ENCODE peak calls at places on chromosomes 1 and 21, in nine cellular contexts. One of them, this sample, is unnamed.

GRCh38 chr1:9749361-9749760 is 74.4 kb downstream of the CLSTN1 start:
- DNase-seq in CD8-positive, alpha-beta T cell: no peak
- DNase-seq in left ventricle myocardium inferior: no peak
- DNase-seq in Panc1: no peak
- DNase-seq in A549: no peak
- DNase-seq in lung: no peak
- DNase-seq in kidney: no peak
- DNase-seq in naive thymus-derived CD4-positive, alpha-beta T cell: no peak
- DNase-seq in fibroblast of lung: no peak
- DNase-seq in this sample: no peak

GRCh38 chr21:41977034-41977950 is 23.5 kb upstream of the C2CD2 start:
- DNase-seq in CD8-positive, alpha-beta T cell: no peak
- DNase-seq in A549: no peak
- DNase-seq in Panc1: no peak
- DNase-seq in naive thymus-derived CD4-positive, alpha-beta T cell: no peak
- DNase-seq in lung: no peak
- DNase-seq in left ventricle myocardium inferior: no peak
- DNase-seq in fibroblast of lung: no peak
- DNase-seq in kidney: peak; percentile 41
- DNase-seq in this sample: no peak

GRCh38 chr1:214640431-214641213 is 37.6 kb downstream of the CENPF start:
- DNase-seq in A549: no peak
- DNase-seq in lung: no peak
- DNase-seq in left ventricle myocardium inferior: no peak
- DNase-seq in fibroblast of lung: no peak
- DNase-seq in Panc1: no peak
- DNase-seq in kidney: no peak
- DNase-seq in naive thymus-derived CD4-positive, alpha-beta T cell: no peak
- DNase-seq in CD8-positive, alpha-beta T cell: no peak
- DNase-seq in this sample: no peak

GRCh38 chr21:35850542-35851103 is 209.7 kb downstream of the SETD4 start:
- DNase-seq in A549: no peak
- DNase-seq in Panc1: no peak
- DNase-seq in CD8-positive, alpha-beta T cell: no peak
- DNase-seq in naive thymus-derived CD4-positive, alpha-beta T cell: no peak
- DNase-seq in kidney: no peak
- DNase-seq in lung: no peak
- DNase-seq in left ventricle myocardium inferior: no peak
- DNase-seq in fibroblast of lung: no peak
- DNase-seq in this sample: no peak

GRCh38 chr1:221718391-221719277 is 23.3 kb downstream of the DUSP10 start:
- DNase-seq in naive thymus-derived CD4-positive, alpha-beta T cell: no peak
- DNase-seq in left ventricle myocardium inferior: no peak
- DNase-seq in A549: peak; percentile 23
- DNase-seq in kidney: no peak
- DNase-seq in Panc1: no peak
- DNase-seq in fibroblast of lung: peak; percentile 95
- DNase-seq in CD8-positive, alpha-beta T cell: no peak
- DNase-seq in lung: no peak
- DNase-seq in this sample: no peak

GRCh38 chr1:84620720-84621313 is 46.6 kb upstream of the CTBS start:
- DNase-seq in lung: peak; percentile 70
- DNase-seq in Panc1: no peak
- DNase-seq in naive thymus-derived CD4-positive, alpha-beta T cell: peak; percentile 93
- DNase-seq in fibroblast of lung: peak; percentile 72
- DNase-seq in kidney: peak; percentile 92
- DNase-seq in A549: peak; percentile 44
- DNase-seq in left ventricle myocardium inferior: peak; percentile 76
- DNase-seq in CD8-positive, alpha-beta T cell: peak; percentile 91
- DNase-seq in this sample: peak; percentile 63

GRCh38 chr1:152328801-152329391 is 3.9 kb upstream of the FLG start:
- DNase-seq in A549: no peak
- DNase-seq in left ventricle myocardium inferior: no peak
- DNase-seq in lung: no peak
- DNase-seq in kidney: no peak
- DNase-seq in CD8-positive, alpha-beta T cell: no peak
- DNase-seq in fibroblast of lung: no peak
- DNase-seq in Panc1: no peak
- DNase-seq in naive thymus-derived CD4-positive, alpha-beta T cell: no peak
- DNase-seq in this sample: no peak

GRCh38 chr21:44006017-44006624 is 6.0 kb upstream of the TRAPPC10 start:
- DNase-seq in naive thymus-derived CD4-positive, alpha-beta T cell: no peak
- DNase-seq in kidney: no peak
- DNase-seq in A549: peak; percentile 58
- DNase-seq in left ventricle myocardium inferior: no peak
- DNase-seq in CD8-positive, alpha-beta T cell: no peak
- DNase-seq in fibroblast of lung: peak; percentile 77
- DNase-seq in Panc1: peak; percentile 10
- DNase-seq in lung: no peak
- DNase-seq in this sample: no peak

GRCh38 chr1:54331091-54331772 is 75.0 kb downstream of the SSBP3 start:
- DNase-seq in CD8-positive, alpha-beta T cell: no peak
- DNase-seq in kidney: no peak
- DNase-seq in A549: no peak
- DNase-seq in lung: no peak
- DNase-seq in naive thymus-derived CD4-positive, alpha-beta T cell: no peak
- DNase-seq in Panc1: no peak
- DNase-seq in left ventricle myocardium inferior: no peak
- DNase-seq in fibroblast of lung: peak; percentile 44
- DNase-seq in this sample: no peak

GRCh38 chr21:45630066-45630694 is 13.3 kb upstream of the PCBP3 start:
- DNase-seq in naive thymus-derived CD4-positive, alpha-beta T cell: no peak
- DNase-seq in left ventricle myocardium inferior: no peak
- DNase-seq in A549: no peak
- DNase-seq in Panc1: no peak
- DNase-seq in kidney: no peak
- DNase-seq in lung: no peak
- DNase-seq in CD8-positive, alpha-beta T cell: no peak
- DNase-seq in fibroblast of lung: no peak
- DNase-seq in this sample: no peak

GRCh38 chr1:236354330-236355147 is 39.5 kb upstream of the EDARADD start:
- DNase-seq in lung: no peak
- DNase-seq in fibroblast of lung: peak; percentile 9
- DNase-seq in Panc1: no peak
- DNase-seq in naive thymus-derived CD4-positive, alpha-beta T cell: no peak
- DNase-seq in left ventricle myocardium inferior: no peak
- DNase-seq in CD8-positive, alpha-beta T cell: no peak
- DNase-seq in A549: no peak
- DNase-seq in kidney: no peak
- DNase-seq in this sample: no peak

GRCh38 chr1:70205437-70206118 is at the start of gene LRRC40:
- DNase-seq in fibroblast of lung: peak; percentile 96
- DNase-seq in kidney: peak; percentile 98
- DNase-seq in Panc1: peak; percentile 74
- DNase-seq in left ventricle myocardium inferior: peak; percentile 97
- DNase-seq in A549: peak; percentile 72
- DNase-seq in lung: peak; percentile 96
- DNase-seq in naive thymus-derived CD4-positive, alpha-beta T cell: peak; percentile 96
- DNase-seq in CD8-positive, alpha-beta T cell: peak; percentile 98
- DNase-seq in this sample: peak; percentile 92

GRCh38 chr1:70205076-70205436 is 323 bp downstream of the LRRC40 start:
- DNase-seq in Panc1: no peak
- DNase-seq in A549: no peak
- DNase-seq in kidney: no peak
- DNase-seq in left ventricle myocardium inferior: no peak
- DNase-seq in naive thymus-derived CD4-positive, alpha-beta T cell: no peak
- DNase-seq in CD8-positive, alpha-beta T cell: no peak
- DNase-seq in lung: no peak
- DNase-seq in fibroblast of lung: no peak
- DNase-seq in this sample: no peak

GRCh38 chr1:70210820-70211219 is 5.4 kb upstream of the LRRC40 start:
- DNase-seq in CD8-positive, alpha-beta T cell: no peak
- DNase-seq in lung: no peak
- DNase-seq in naive thymus-derived CD4-positive, alpha-beta T cell: no peak
- DNase-seq in A549: no peak
- DNase-seq in fibroblast of lung: no peak
- DNase-seq in kidney: no peak
- DNase-seq in Panc1: no peak
- DNase-seq in left ventricle myocardium inferior: no peak
- DNase-seq in this sample: no peak

GRCh38 chr1:70207492-70207891 is 2.1 kb upstream of the LRRC40 start:
- DNase-seq in A549: no peak
- DNase-seq in kidney: no peak
- DNase-seq in left ventricle myocardium inferior: no peak
- DNase-seq in Panc1: no peak
- DNase-seq in fibroblast of lung: no peak
- DNase-seq in naive thymus-derived CD4-positive, alpha-beta T cell: no peak
- DNase-seq in CD8-positive, alpha-beta T cell: no peak
- DNase-seq in lung: no peak
- DNase-seq in this sample: no peak

DNA sequence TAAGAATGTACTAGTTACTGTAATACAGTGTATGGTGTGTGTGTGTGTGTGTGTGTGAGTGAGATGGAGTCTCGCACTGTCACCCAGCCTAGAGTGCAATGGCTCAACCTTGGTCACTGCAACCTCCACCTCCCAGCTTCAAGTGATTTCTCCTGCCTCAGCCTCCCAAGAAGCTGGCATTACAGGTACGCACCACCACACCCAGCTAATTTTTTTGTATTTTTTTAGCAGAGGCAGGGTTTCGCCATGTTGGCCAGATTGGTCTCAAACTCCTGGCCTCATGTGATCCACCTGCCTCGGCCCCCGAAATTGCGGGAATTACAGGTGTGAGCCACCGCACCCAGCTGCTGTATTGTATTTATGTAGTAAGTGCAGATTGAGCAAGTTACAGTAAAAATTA is 2.9 kb upstream of the LRRC40 start:
- DNase-seq in Panc1: no peak
- DNase-seq in lung: no peak
- DNase-seq in left ventricle myocardium inferior: no peak
- DNase-seq in kidney: no peak
- DNase-seq in naive thymus-derived CD4-positive, alpha-beta T cell: no peak
- DNase-seq in A549: no peak
- DNase-seq in CD8-positive, alpha-beta T cell: no peak
- DNase-seq in fibroblast of lung: no peak
- DNase-seq in this sample: no peak
- H3K4me1 ChIP-seq in Panc1: peaks cover 6% of the 10 kb centered on the region
- H3K4me1 ChIP-seq in lung: peaks cover 15% of the 10 kb centered on the region
- H3K4me1 ChIP-seq in left ventricle myocardium inferior: peaks cover 87% of the 10 kb centered on the region
- H3K4me1 ChIP-seq in kidney: no peaks in the 10 kb centered on the region
- H3K4me1 ChIP-seq in naive thymus-derived CD4-positive, alpha-beta T cell: peaks cover 22% of the 10 kb centered on the region
- H3K4me1 ChIP-seq in A549: peaks cover 13% of the 10 kb centered on the region
- H3K4me1 ChIP-seq in CD8-positive, alpha-beta T cell: peaks cover 51% of the 10 kb centered on the region
- H3K4me1 ChIP-seq in fibroblast of lung: peaks cover 6% of the 10 kb centered on the region
- H3K4me1 ChIP-seq in this sample: peaks cover 61% of the 10 kb centered on the region

DNA sequence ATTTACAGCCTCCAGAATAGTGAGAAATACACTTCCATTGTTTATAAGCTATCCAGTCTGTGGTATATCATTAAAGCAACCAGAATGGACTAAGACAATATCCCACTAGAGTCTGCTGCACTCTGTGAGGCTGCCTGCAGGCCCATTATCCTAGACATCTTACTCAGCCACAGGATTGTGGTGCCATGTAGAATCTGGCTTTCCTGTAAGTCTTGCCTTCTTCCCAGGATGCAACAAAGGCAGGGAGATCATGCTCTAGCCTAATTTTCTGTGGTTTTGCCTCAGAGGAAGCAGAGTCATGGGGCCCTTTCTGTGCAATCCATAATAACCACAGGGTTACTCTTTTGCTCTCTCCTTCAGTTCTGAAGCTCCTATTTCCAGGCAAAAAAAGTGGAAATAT is 299.1 kb upstream of the DEPDC1 start:
- DNase-seq in left ventricle myocardium inferior: no peak
- DNase-seq in kidney: no peak
- DNase-seq in Panc1: no peak
- DNase-seq in lung: no peak
- DNase-seq in fibroblast of lung: no peak
- DNase-seq in A549: no peak
- DNase-seq in CD8-positive, alpha-beta T cell: no peak
- DNase-seq in naive thymus-derived CD4-positive, alpha-beta T cell: no peak
- DNase-seq in this sample: no peak
- H3K9me3 ChIP-seq in left ventricle myocardium inferior: no peaks in the 10 kb centered on the region
- H3K9me3 ChIP-seq in kidney: no peaks in the 10 kb centered on the region
- H3K9me3 ChIP-seq in Panc1: no peaks in the 10 kb centered on the region
- H3K9me3 ChIP-seq in lung: no peaks in the 10 kb centered on the region
- H3K9me3 ChIP-seq in fibroblast of lung: no peaks in the 10 kb centered on the region
- H3K9me3 ChIP-seq in A549: no peaks in the 10 kb centered on the region
- H3K9me3 ChIP-seq in CD8-positive, alpha-beta T cell: no peaks in the 10 kb centered on the region
- H3K9me3 ChIP-seq in naive thymus-derived CD4-positive, alpha-beta T cell: no peaks in the 10 kb centered on the region
- H3K9me3 ChIP-seq in this sample: peaks cover 5% of the 10 kb centered on the region

GRCh38 chr1:240579511-240579910 is 32.4 kb downstream of the GREM2 start:
- DNase-seq in CD8-positive, alpha-beta T cell: no peak
- DNase-seq in A549: no peak
- DNase-seq in fibroblast of lung: no peak
- DNase-seq in naive thymus-derived CD4-positive, alpha-beta T cell: no peak
- DNase-seq in left ventricle myocardium inferior: no peak
- DNase-seq in lung: no peak
- DNase-seq in kidney: no peak
- DNase-seq in Panc1: no peak
- DNase-seq in this sample: no peak

GRCh38 chr1:240571782-240572181 is 40.2 kb downstream of the GREM2 start:
- DNase-seq in Panc1: no peak
- DNase-seq in CD8-positive, alpha-beta T cell: no peak
- DNase-seq in lung: no peak
- DNase-seq in naive thymus-derived CD4-positive, alpha-beta T cell: no peak
- DNase-seq in kidney: no peak
- DNase-seq in left ventricle myocardium inferior: no peak
- DNase-seq in fibroblast of lung: no peak
- DNase-seq in A549: no peak
- DNase-seq in this sample: no peak

GRCh38 chr1:240577095-240577494 is 34.9 kb downstream of the GREM2 start:
- DNase-seq in CD8-positive, alpha-beta T cell: no peak
- DNase-seq in naive thymus-derived CD4-positive, alpha-beta T cell: no peak
- DNase-seq in fibroblast of lung: no peak
- DNase-seq in kidney: no peak
- DNase-seq in left ventricle myocardium inferior: no peak
- DNase-seq in Panc1: no peak
- DNase-seq in lung: no peak
- DNase-seq in A549: no peak
- DNase-seq in this sample: no peak

GRCh38 chr1:240572328-240572727 is 39.6 kb downstream of the GREM2 start:
- DNase-seq in fibroblast of lung: no peak
- DNase-seq in A549: no peak
- DNase-seq in lung: no peak
- DNase-seq in naive thymus-derived CD4-positive, alpha-beta T cell: no peak
- DNase-seq in Panc1: no peak
- DNase-seq in left ventricle myocardium inferior: no peak
- DNase-seq in kidney: no peak
- DNase-seq in CD8-positive, alpha-beta T cell: no peak
- DNase-seq in this sample: no peak

GRCh38 chr1:240575976-240576666 is 35.8 kb downstream of the GREM2 start:
- DNase-seq in A549: no peak
- DNase-seq in kidney: no peak
- DNase-seq in fibroblast of lung: peak; percentile 67
- DNase-seq in naive thymus-derived CD4-positive, alpha-beta T cell: no peak
- DNase-seq in left ventricle myocardium inferior: no peak
- DNase-seq in Panc1: peak; percentile 13
- DNase-seq in lung: no peak
- DNase-seq in CD8-positive, alpha-beta T cell: no peak
- DNase-seq in this sample: peak; percentile 32
- H3K4me1 ChIP-seq in A549: no peaks in the 10 kb centered on the region
- H3K4me1 ChIP-seq in kidney: no peaks in the 10 kb centered on the region
- H3K4me1 ChIP-seq in fibroblast of lung: no peaks in the 10 kb centered on the region
- H3K4me1 ChIP-seq in naive thymus-derived CD4-positive, alpha-beta T cell: peaks cover 5% of the 10 kb centered on the region
- H3K4me1 ChIP-seq in left ventricle myocardium inferior: no peaks in the 10 kb centered on the region
- H3K4me1 ChIP-seq in Panc1: no peaks in the 10 kb centered on the region
- H3K4me1 ChIP-seq in lung: no peaks in the 10 kb centered on the region
- H3K4me1 ChIP-seq in CD8-positive, alpha-beta T cell: peaks cover 11% of the 10 kb centered on the region
- H3K4me1 ChIP-seq in this sample: no peaks in the 10 kb centered on the region

DNA sequence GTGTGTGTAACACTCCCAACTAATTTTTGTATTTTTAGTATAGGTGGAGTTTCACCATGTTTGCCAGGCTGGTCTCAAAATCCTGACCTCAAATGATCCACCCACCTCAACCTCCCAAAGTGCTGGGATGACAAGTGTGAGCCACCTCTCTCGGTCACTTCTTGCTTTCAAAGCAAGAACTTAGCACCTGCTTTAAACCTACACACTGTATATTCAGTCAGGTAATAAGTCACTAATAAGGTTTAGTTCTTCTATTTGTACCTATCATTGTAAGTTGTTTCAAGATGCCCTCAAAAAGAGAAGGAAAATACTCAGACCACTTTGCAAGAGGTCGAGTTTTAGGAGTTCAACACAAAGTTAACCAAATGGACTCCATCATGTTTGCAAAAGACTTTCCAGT is 431.3 kb downstream of the MRPL39 start:
- DNase-seq in fibroblast of lung: no peak
- DNase-seq in Panc1: no peak
- DNase-seq in lung: no peak
- DNase-seq in A549: no peak
- DNase-seq in kidney: no peak
- DNase-seq in left ventricle myocardium inferior: no peak
- DNase-seq in naive thymus-derived CD4-positive, alpha-beta T cell: no peak
- DNase-seq in CD8-positive, alpha-beta T cell: no peak
- DNase-seq in this sample: no peak
- H3K9me3 ChIP-seq in fibroblast of lung: no peaks in the 10 kb centered on the region
- H3K9me3 ChIP-seq in Panc1: no peaks in the 10 kb centered on the region
- H3K9me3 ChIP-seq in lung: no peaks in the 10 kb centered on the region
- H3K9me3 ChIP-seq in A549: no peaks in the 10 kb centered on the region
- H3K9me3 ChIP-seq in kidney: no peaks in the 10 kb centered on the region
- H3K9me3 ChIP-seq in left ventricle myocardium inferior: no peaks in the 10 kb centered on the region
- H3K9me3 ChIP-seq in naive thymus-derived CD4-positive, alpha-beta T cell: no peaks in the 10 kb centered on the region
- H3K9me3 ChIP-seq in CD8-positive, alpha-beta T cell: no peaks in the 10 kb centered on the region
- H3K9me3 ChIP-seq in this sample: no peaks in the 10 kb centered on the region